ENCODE peak calls at places on chromosomes 1 and 21, in six cellular contexts. R is mucosa of descending colon, K is A673, B is right lobe of liver, V is aorta, M is stomach. Q is an unnamed sample.

GRCh38 chr1:17861685-17862084 is 106.6 kb downstream of the ACTL8 start:
- DNase-seq in R (no peak), K (peak; percentile 51), M (no peak), B (no peak), V (no peak), Q (no peak)

GRCh38 chr1:22739648-22740385 is 29.2 kb downstream of the EPHB2 start:
- DNase-seq in R (no peak), V (peak; percentile 87), B (no peak), M (no peak), K (no peak), Q (no peak)

GRCh38 chr1:198713081-198713480 is 74.2 kb downstream of the PTPRC start:
- DNase-seq in K (no peak), B (no peak), M (no peak), R (no peak), V (no peak), Q (no peak)

GRCh38 chr21:37237764-37238163 is 29.4 kb downstream of the VPS26C start:
- DNase-seq in R (no peak), V (no peak), B (no peak), K (no peak), M (no peak), Q (no peak)

GRCh38 chr1:95039360-95040031 is 33.3 kb downstream of the ALG14 start:
- DNase-seq in V (no peak), K (no peak), R (no peak), M (no peak), B (no peak), Q (no peak)

GRCh38 chr1:22143065-22143514 is at the start of gene WNT4:
- DNase-seq in K (peak; percentile 32), B (no peak), R (peak; percentile 62), M (peak; percentile 61), V (no peak), Q (no peak)

GRCh38 chr1:18104546-18105100 is 3.0 kb upstream of the IGSF21 start:
- DNase-seq in R (no peak), V (no peak), M (no peak), B (no peak), K (no peak), Q (no peak)

GRCh38 chr1:3465091-3465934 is 10.8 kb downstream of the ARHGEF16 start:
- DNase-seq in V (peak; percentile 65), R (peak; percentile 27), B (no peak), M (no peak), K (no peak), Q (no peak)

GRCh38 chr1:1756661-1757421 is 21.4 kb downstream of the NADK start:
- DNase-seq in M (no peak), K (no peak), R (peak; percentile 21), V (no peak), B (peak; percentile 49), Q (no peak)

GRCh38 chr1:175116903-175117302 is 49.3 kb downstream of the TNN start:
- DNase-seq in B (no peak), R (no peak), K (no peak), M (no peak), V (no peak), Q (no peak)

GRCh38 chr1:153611024-153611352 is 1.9 kb downstream of the S100A16 start:
- DNase-seq in V (peak; percentile 65), K (no peak), B (no peak), R (no peak), M (no peak), Q (no peak)

GRCh38 chr1:1355376-1355775 is 3.0 kb downstream of the MXRA8 start:
- DNase-seq in B (no peak), V (no peak), M (peak; percentile 58), R (peak; percentile 54), K (no peak), Q (no peak)

GRCh38 chr1:50047916-50048694 is 24.4 kb upstream of the AGBL4 start:
- DNase-seq in M (no peak), V (no peak), R (peak; percentile 30), K (peak; percentile 49), B (no peak), Q (no peak)

GRCh38 chr1:17599301-17600300 is 60.1 kb downstream of the ARHGEF10L start:
- DNase-seq in M (no peak), B (no peak), R (no peak), K (no peak), V (no peak), Q (no peak)

GRCh38 chr1:21534674-21535378 is 25.6 kb downstream of the ALPL start:
- DNase-seq in R (no peak), V (no peak), M (peak; percentile 48), K (peak; percentile 60), B (no peak), Q (no peak)

GRCh38 chr1:3161130-3161840 is 92.3 kb downstream of the PRDM16 start:
- DNase-seq in R (no peak), K (no peak), V (no peak), B (no peak), M (peak; percentile 58), Q (no peak)

GRCh38 chr1:53323316-53323715 is 4.6 kb downstream of the LRP8 start:
- DNase-seq in V (no peak), K (no peak), B (no peak), M (no peak), R (peak; percentile 15), Q (no peak)

GRCh38 chr1:53320646-53321045 is 7.2 kb downstream of the LRP8 start:
- DNase-seq in K (no peak), B (no peak), R (peak; percentile 5), V (no peak), M (no peak), Q (no peak)

GRCh38 chr1:53321366-53321765 is 6.5 kb downstream of the LRP8 start:
- DNase-seq in M (no peak), B (no peak), R (peak; percentile 13), K (no peak), V (no peak), Q (no peak)

GRCh38 chr1:53324321-53324720 is 3.5 kb downstream of the LRP8 start:
- DNase-seq in R (peak; percentile 8), V (no peak), M (peak; percentile 53), K (no peak), B (no peak), Q (no peak)

DNA sequence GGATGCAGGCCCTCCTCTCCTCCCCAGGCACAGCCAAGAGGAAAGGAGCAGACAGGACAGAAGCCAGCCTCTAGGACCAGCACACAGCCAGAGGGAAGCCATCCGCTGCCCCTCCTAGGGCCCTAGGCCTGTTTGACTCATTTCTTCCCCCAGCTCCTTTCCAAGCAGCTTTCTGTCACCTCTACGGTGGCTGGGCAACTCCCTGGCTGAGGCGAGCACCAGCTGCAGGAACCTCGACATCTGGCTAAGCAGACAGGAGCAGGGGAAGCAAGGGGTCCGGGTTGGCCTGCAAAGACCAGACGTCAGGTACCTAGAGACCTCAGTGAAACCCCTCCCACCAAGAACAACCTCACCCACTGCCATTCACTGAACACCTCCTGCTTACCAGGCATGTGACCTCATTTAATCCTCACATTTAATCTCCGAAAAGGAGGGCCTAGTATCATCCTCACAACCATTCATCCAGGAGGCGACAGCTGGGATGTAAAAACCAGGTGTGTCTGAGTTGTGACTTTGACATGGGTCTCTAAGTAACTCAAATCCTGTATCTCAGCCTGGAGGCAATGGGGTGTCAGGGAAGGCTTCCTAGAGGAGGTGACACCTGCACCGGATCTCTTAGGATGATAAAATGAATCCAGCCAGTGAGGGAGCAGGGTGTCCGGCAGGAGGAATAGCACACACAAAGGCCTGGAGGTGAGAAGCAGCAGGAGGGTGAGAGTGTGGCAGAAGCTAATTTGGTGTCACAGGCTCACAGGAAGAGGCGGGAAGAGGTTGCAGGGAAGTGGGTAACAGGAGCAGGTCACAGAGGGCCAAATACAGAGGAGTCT is 5.9 kb downstream of the LRP8 start:
- DNase-seq in R (peak; percentile 2), M (no peak), B (no peak), K (no peak), V (no peak), Q (no peak)
- H3K9me3 ChIP-seq in R (no peaks in the 10 kb centered on the region), M (no peaks in the 10 kb centered on the region), B (no peaks in the 10 kb centered on the region), K (no peaks in the 10 kb centered on the region), V (no peaks in the 10 kb centered on the region), Q (no peaks in the 10 kb centered on the region)

GRCh38 chr1:79604490-79605198 is 598.1 kb upstream of the ADGRL4 start:
- DNase-seq in K (no peak), M (no peak), V (no peak), R (no peak), B (no peak), Q (no peak)
- H3K9me3 ChIP-seq in K (peaks cover 9% of the 10 kb centered on the region), M (no peaks in the 10 kb centered on the region), V (no peaks in the 10 kb centered on the region), R (no peaks in the 10 kb centered on the region), B (no peaks in the 10 kb centered on the region), Q (no peaks in the 10 kb centered on the region)

GRCh38 chr1:239225396-239225795 is 161.0 kb upstream of the CHRM3 start:
- DNase-seq in K (no peak), R (no peak), V (no peak), M (no peak), B (no peak), Q (no peak)
- H3K9me3 ChIP-seq in K (no peaks in the 10 kb centered on the region), R (peaks cover 21% of the 10 kb centered on the region), V (peaks cover 2% of the 10 kb centered on the region), M (no peaks in the 10 kb centered on the region), B (no peaks in the 10 kb centered on the region), Q (no peaks in the 10 kb centered on the region)

GRCh38 chr1:118948796-118949195 is 39.3 kb downstream of the TBX15 start:
- DNase-seq in M (no peak), K (no peak), V (no peak), B (no peak), R (no peak), Q (no peak)

GRCh38 chr1:118947003-118947765 is 41.0 kb downstream of the TBX15 start:
- DNase-seq in R (no peak), K (no peak), M (no peak), V (no peak), B (no peak), Q (no peak)

GRCh38 chr1:118949317-118949716 is 38.8 kb downstream of the TBX15 start:
- DNase-seq in B (no peak), R (no peak), M (no peak), V (no peak), K (no peak), Q (no peak)

GRCh38 chr1:118948351-118948750 is 39.8 kb downstream of the TBX15 start:
- DNase-seq in K (no peak), R (no peak), M (no peak), V (no peak), B (no peak), Q (no peak)

GRCh38 chr1:118947790-118948189 is 40.4 kb downstream of the TBX15 start:
- DNase-seq in R (no peak), K (no peak), M (no peak), V (no peak), B (no peak), Q (no peak)
- H3K9me3 ChIP-seq in R (no peaks in the 10 kb centered on the region), K (no peaks in the 10 kb centered on the region), M (no peaks in the 10 kb centered on the region), V (no peaks in the 10 kb centered on the region), B (no peaks in the 10 kb centered on the region), Q (no peaks in the 10 kb centered on the region)

GRCh38 chr1:152451254-152451653 is 37.2 kb upstream of the CRNN start:
- DNase-seq in K (no peak), V (no peak), M (no peak), R (no peak), B (no peak), Q (no peak)

GRCh38 chr1:152448095-152448494 is 34.0 kb upstream of the CRNN start:
- DNase-seq in M (no peak), V (no peak), K (no peak), B (no peak), R (no peak), Q (no peak)

GRCh38 chr1:152447484-152447883 is 33.4 kb upstream of the CRNN start:
- DNase-seq in R (no peak), B (no peak), V (no peak), M (no peak), K (no peak), Q (no peak)

GRCh38 chr1:152448496-152448895 is 34.4 kb upstream of the CRNN start:
- DNase-seq in R (no peak), K (no peak), B (no peak), V (no peak), M (no peak), Q (no peak)

GRCh38 chr1:152449661-152450060 is 35.6 kb upstream of the CRNN start:
- DNase-seq in K (no peak), R (no peak), V (no peak), B (no peak), M (no peak), Q (no peak)
- H3K9me3 ChIP-seq in K (no peaks in the 10 kb centered on the region), R (no peaks in the 10 kb centered on the region), V (no peaks in the 10 kb centered on the region), B (no peaks in the 10 kb centered on the region), M (no peaks in the 10 kb centered on the region), Q (no peaks in the 10 kb centered on the region)